ENCODE peak calls at places on chromosomes 7 and 10, in seven cellular contexts. V is fibroblast of the aortic adventitia, G is body of pancreas, D is foreskin fibroblast, I is HFFc6, Z is endodermal cell, T is A549. M is an unnamed sample.

GRCh38 chr7:45435846-45436245 is 138.3 kb upstream of the ADCY1 start:
- DNase-seq in V (peak; percentile 30), G (no peak), D (peak; percentile 75), I (peak; percentile 75), Z (no peak), T (no peak), M (peak; percentile 93)

GRCh38 chr7:150323682-150324365 is 479 bp upstream of the ACTR3C start:
- DNase-seq in V (no peak), G (no peak), D (no peak), I (no peak), Z (no peak), T (no peak), M (no peak)

GRCh38 chr7:50264908-50265307 is 39.6 kb upstream of the IKZF1 start:
- DNase-seq in V (no peak), G (no peak), D (no peak), I (no peak), Z (no peak), T (no peak), M (no peak)

GRCh38 chr10:29063806-29064644 is 224.8 kb upstream of the LYZL1 start:
- DNase-seq in V (peak; percentile 54), G (no peak), D (no peak), I (peak; percentile 16), Z (no peak), T (peak; percentile 82), M (peak; percentile 8)

GRCh38 chr10:31927597-31928530 is 767 bp downstream of the ARHGAP12 start:
- DNase-seq in V (peak; percentile 56), G (peak; percentile 51), D (peak; percentile 38), I (peak; percentile 43), Z (peak; percentile 88), T (peak; percentile 77), M (no peak)

GRCh38 chr10:126111562-126111961 is 215.2 kb downstream of the FANK1 start:
- DNase-seq in V (no peak), G (no peak), D (no peak), I (no peak), Z (peak; percentile 1), T (no peak), M (no peak)

GRCh38 chr7:120966961-120967360 is 16.4 kb downstream of the ING3 start:
- DNase-seq in V (no peak), G (no peak), D (no peak), I (no peak), Z (no peak), T (no peak), M (no peak)

GRCh38 chr10:110429301-110429700 is 68.4 kb upstream of the DUSP5 start:
- DNase-seq in V (no peak), G (peak; percentile 16), D (no peak), I (peak; percentile 37), Z (no peak), T (no peak), M (no peak)

GRCh38 chr7:127486654-127487053 is 94.1 kb upstream of the ZNF800 start:
- DNase-seq in V (no peak), G (no peak), D (no peak), I (no peak), Z (peak; percentile 65), T (no peak), M (no peak)

GRCh38 chr10:119762035-119762434 is 36.2 kb downstream of the INPP5F start:
- DNase-seq in V (no peak), G (no peak), D (no peak), I (no peak), Z (no peak), T (no peak), M (no peak)

GRCh38 chr7:78213402-78213801 is 414.8 kb downstream of the PHTF2 start:
- DNase-seq in V (no peak), G (no peak), D (no peak), I (no peak), Z (no peak), T (no peak), M (no peak)

GRCh38 chr7:16585540-16585939 is 58.9 kb downstream of the LRRC72 start:
- DNase-seq in V (no peak), G (no peak), D (no peak), I (no peak), Z (no peak), T (no peak), M (no peak)

GRCh38 chr10:80599424-80599847 is 61.7 kb downstream of the SH2D4B start:
- DNase-seq in V (peak; percentile 24), G (peak; percentile 11), D (no peak), I (peak; percentile 30), Z (peak; percentile 92), T (peak; percentile 67), M (no peak)

GRCh38 chr10:11949152-11949551 is 93.5 kb downstream of the UPF2 start:
- DNase-seq in V (no peak), G (no peak), D (no peak), I (no peak), Z (no peak), T (no peak), M (no peak)

GRCh38 chr10:44576715-44577191 is 191.9 kb upstream of the CXCL12 start:
- DNase-seq in V (peak; percentile 42), G (no peak), D (no peak), I (peak; percentile 23), Z (peak; percentile 21), T (no peak), M (no peak)

GRCh38 chr10:28906011-28906411 is 228.7 kb downstream of the BAMBI start:
- DNase-seq in V (no peak), G (no peak), D (no peak), I (no peak), Z (no peak), T (no peak), M (no peak)

DNA sequence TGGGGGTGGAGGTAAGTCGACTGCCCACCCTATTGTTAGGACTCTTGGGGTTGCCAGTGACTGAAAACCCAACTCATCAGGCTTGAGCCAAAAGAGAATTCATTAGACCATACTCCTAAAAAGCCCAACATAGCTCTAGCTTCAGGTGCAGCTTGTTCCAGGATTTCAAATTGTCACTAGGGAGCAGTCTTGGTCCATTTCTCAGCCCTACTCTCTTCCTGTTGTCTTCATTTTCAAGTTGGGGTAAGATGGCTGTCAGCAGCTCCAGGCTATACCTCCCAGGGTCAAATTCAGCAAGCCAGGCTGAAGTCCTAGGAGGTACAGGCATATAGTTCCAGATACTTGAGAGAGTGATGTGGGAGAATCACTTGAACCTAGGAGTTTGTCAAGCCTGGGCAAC is 14.9 kb upstream of the COL13A1 start:
- DNase-seq in V (peak; percentile 78), G (no peak), D (peak; percentile 40), I (peak; percentile 55), Z (peak; percentile 67), T (peak; percentile 31), M (peak; percentile 41)
- TF ChIP-seq CTCF in V (peak; percentile 65), G (no peak), D (peak; percentile 50), I (peak; percentile 67), Z (peak; percentile 69), T (peak; percentile 33), M (peak; percentile 53)

DNA sequence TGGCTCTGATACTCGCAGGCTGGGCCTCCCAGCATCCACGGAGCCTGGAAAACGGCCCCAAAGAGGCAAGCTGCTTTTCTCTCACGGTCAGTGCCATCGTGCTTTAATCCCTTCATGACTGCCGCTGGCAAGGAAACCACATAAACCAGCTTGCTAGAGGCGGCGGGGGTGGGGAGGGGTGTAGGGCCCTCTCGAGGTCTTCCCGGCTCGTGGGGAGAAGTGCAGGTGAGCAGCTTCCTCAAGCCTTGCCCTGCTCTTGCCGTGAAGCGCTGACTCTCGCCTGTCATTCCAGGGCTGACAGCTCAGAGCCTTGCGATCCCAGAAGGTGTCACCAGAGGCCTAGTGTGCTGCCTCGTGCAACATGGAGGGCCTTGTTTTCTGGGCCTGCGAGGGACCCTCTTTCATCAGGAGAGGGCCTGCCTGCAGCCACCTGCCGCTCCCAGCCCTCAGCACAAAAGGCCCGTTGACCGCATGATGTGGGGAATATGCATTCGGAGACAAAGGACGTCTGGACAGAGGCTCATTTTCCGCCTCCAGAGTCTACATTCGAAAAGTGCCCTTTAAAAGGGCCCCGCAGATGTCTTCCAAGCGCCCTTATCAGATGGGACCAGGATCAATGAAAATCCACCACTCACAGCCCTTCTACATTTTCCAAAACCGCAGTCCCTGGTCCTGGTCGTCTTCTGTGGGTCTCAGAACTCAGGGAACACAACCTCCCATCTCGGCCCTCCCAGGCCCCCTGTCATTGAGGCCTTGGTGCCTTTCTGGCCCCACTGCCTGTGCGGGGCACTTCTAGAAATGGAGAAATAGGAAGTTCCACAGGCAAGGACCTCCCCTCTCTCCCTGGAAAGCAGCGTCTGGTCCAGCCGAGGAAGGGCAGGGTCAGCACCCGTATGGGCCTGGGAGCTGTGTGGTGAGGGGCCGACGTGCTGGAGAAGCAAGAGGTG is 58.7 kb downstream of the ZRANB1 start:
- DNase-seq in V (no peak), G (peak; percentile 65), D (no peak), I (no peak), Z (peak; percentile 69), T (no peak), M (peak; percentile 34)
- TF ChIP-seq CTCF in V (no peak), G (no peak), D (peak; percentile 9), I (no peak), Z (peak; percentile 46), T (no peak), M (peak; percentile 37)

GRCh38 chr10:130573446-130573845 is 437.3 kb downstream of the GLRX3 start:
- DNase-seq in V (no peak), G (no peak), D (no peak), I (no peak), Z (no peak), T (no peak), M (no peak)

GRCh38 chr10:130575756-130576285 is 439.6 kb downstream of the GLRX3 start:
- DNase-seq in V (no peak), G (no peak), D (no peak), I (no peak), Z (no peak), T (no peak), M (no peak)

GRCh38 chr10:130577039-130577438 is 440.8 kb downstream of the GLRX3 start:
- DNase-seq in V (no peak), G (no peak), D (no peak), I (no peak), Z (no peak), T (no peak), M (no peak)

GRCh38 chr10:130578532-130579289 is 442.5 kb downstream of the GLRX3 start:
- DNase-seq in V (no peak), G (no peak), D (no peak), I (no peak), Z (no peak), T (no peak), M (no peak)

GRCh38 chr10:130576427-130576826 is 440.2 kb downstream of the GLRX3 start:
- DNase-seq in V (no peak), G (no peak), D (no peak), I (no peak), Z (no peak), T (no peak), M (no peak)
- TF ChIP-seq CTCF in V (no peak), G (no peak), D (no peak), I (no peak), Z (no peak), T (no peak), M (no peak)

DNA sequence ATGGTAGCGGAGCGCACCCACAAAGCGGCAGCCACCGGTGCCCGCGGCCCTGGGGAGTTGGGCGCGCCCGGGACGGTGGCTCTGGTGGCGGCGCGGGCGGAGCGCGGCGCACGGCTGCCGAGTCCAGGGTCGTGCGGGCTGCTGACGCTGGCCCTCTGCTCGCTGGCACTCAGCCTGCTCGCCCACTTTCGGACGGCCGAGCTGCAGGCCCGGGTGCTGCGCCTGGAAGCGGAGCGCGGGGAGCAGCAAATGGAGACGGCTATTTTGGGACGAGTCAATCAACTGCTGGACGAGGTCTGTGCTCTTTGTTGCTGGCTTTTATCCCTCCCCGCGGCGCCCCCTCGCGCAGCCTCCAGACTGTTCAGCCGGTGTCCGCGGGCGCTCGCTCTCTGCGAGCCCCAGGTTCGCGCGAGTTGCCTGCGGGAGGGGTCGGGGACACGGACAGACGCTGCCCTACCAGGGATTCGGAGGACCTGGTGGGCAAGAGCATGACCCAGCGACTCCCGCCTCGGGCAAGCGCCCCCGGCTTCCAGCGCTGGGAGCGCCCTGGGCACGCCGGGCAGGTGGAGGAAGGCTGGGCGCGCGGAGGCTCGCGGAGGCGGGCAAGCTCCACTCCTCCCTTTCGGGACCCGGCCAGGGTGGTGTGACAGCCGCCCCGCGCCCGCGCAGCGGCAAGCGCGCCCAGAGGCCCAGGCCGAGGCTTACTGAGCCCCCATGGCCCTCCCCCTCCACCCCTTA is 887 bp downstream of the COL13A1 start:
- DNase-seq in V (peak; percentile 52), G (no peak), D (peak; percentile 67), I (peak; percentile 48), Z (peak; percentile 81), T (peak; percentile 25), M (no peak)
- TF ChIP-seq CTCF in V (peak; percentile 39), G (no peak), D (peak; percentile 18), I (peak; percentile 64), Z (peak; percentile 53), T (no peak), M (peak; percentile 33)